ENCODE peak calls at places on chromosomes 6 and 20, in seven cellular contexts. R is ovary, B is SK-N-SH, A is H1, U is HepG2, O is tibial nerve, L is sigmoid colon. E is an unnamed sample.

GRCh38 chr6:168905451-168906090 is 348.1 kb downstream of the THBS2 start:
- DNase-seq in R (no peak), B (no peak), A (no peak), U (no peak), O (no peak), L (no peak), E (peak; percentile 39)

GRCh38 chr20:55004044-55004443 is 528.7 kb downstream of the DOK5 start:
- DNase-seq in R (no peak), B (peak; percentile 42), A (no peak), U (no peak), O (no peak), L (no peak), E (no peak)

GRCh38 chr20:8330785-8331699 is 199.0 kb downstream of the PLCB1 start:
- DNase-seq in R (no peak), B (no peak), A (no peak), U (peak; percentile 94), O (no peak), L (no peak), E (no peak)

GRCh38 chr20:33653218-33653899 is 8.8 kb upstream of the C20orf144 start:
- DNase-seq in R (peak; percentile 75), B (peak; percentile 88), A (peak; percentile 86), U (peak; percentile 75), O (peak; percentile 69), L (peak; percentile 85), E (peak; percentile 71)

GRCh38 chr6:149150999-149151398 is 166.5 kb upstream of the TAB2 start:
- DNase-seq in R (no peak), B (no peak), A (no peak), U (no peak), O (no peak), L (no peak), E (no peak)

GRCh38 chr6:387293-387694 is 4.3 kb upstream of the IRF4 start:
- DNase-seq in R (no peak), B (no peak), A (no peak), U (no peak), O (no peak), L (no peak), E (no peak)

GRCh38 chr20:35251613-35251940 is 25.1 kb downstream of the MMP24 start:
- DNase-seq in R (no peak), B (no peak), A (no peak), U (no peak), O (no peak), L (no peak), E (no peak)

GRCh38 chr6:39068391-39068790 is 19.8 kb downstream of the GLP1R start:
- DNase-seq in R (no peak), B (no peak), A (no peak), U (no peak), O (no peak), L (peak; percentile 15), E (no peak)

GRCh38 chr6:6717008-6717763 is 128.7 kb downstream of the LY86 start:
- DNase-seq in R (no peak), B (no peak), A (no peak), U (no peak), O (no peak), L (no peak), E (no peak)

GRCh38 chr20:17457064-17457463 is 74.1 kb downstream of the BFSP1 start:
- DNase-seq in R (no peak), B (no peak), A (no peak), U (no peak), O (no peak), L (no peak), E (no peak)

GRCh38 chr20:50893620-50894019 is 37.6 kb downstream of the ADNP start:
- DNase-seq in R (no peak), B (no peak), A (no peak), U (no peak), O (no peak), L (no peak), E (no peak)

GRCh38 chr6:124055986-124056385 is 252.3 kb downstream of the NKAIN2 start:
- DNase-seq in R (no peak), B (no peak), A (no peak), U (no peak), O (no peak), L (no peak), E (no peak)

DNA sequence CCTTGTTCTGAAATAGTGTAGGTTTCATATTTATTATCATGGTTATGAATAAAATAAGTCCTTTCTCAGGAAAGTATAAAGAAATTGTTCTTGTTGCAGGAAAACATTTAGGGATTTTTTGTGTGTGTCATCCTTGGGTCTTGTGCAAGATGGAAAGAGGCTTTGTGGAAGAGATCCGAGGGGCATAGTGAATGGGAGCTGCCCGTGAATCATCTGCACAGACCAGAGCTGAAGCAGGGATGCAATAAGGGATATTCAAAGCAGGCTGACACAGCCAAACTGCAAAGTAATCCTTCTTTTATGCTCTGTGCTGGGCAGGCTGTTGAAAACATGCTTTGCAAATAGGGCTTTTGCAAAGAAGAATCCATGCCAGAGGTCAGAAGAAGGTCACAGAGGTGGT is 237.4 kb downstream of the QKI start:
- DNase-seq in R (no peak), B (no peak), A (no peak), U (no peak), O (peak; percentile 31), L (no peak), E (no peak)
- TF ChIP-seq EP300 in R (no peak), B (no peak), A (no peak), U (no peak), O (no peak), L (no peak), E (no peak)

GRCh38 chr6:16437984-16438383 is 199.6 kb downstream of the GMPR start:
- DNase-seq in R (no peak), B (no peak), A (no peak), U (no peak), O (no peak), L (no peak), E (peak; percentile 34)
- H3K36me3 ChIP-seq in R (no peaks in the 10 kb centered on the region), B (no peaks in the 10 kb centered on the region), A (no peaks in the 10 kb centered on the region), U (peaks cover 3% of the 10 kb centered on the region), O (no peaks in the 10 kb centered on the region), L (no peaks in the 10 kb centered on the region), E (no peaks in the 10 kb centered on the region)

DNA sequence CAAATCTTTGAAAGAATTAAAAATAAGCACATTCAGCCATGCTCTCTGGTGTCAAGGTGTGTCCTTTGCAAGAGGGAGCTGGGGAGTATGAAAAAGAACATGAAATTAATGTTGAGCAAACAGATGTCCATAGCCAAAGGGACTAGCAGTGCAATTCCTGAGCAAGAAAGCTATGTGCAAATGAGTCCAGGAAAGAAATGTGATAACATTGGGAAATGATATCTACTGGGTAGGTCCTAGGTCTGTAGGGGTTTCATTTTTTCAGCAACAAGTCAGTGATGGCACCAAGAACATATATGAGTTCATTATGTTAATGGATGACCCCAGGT is 169.9 kb upstream of the PHACTR1 start:
- DNase-seq in R (no peak), B (no peak), A (no peak), U (no peak), O (peak; percentile 22), L (no peak), E (no peak)
- TF ChIP-seq EP300 in R (no peak), B (no peak), A (no peak), U (no peak), O (peak; percentile 89), L (no peak), E (no peak)

GRCh38 chr6:41688256-41688965 is 47.0 kb downstream of the TFEB start:
- DNase-seq in R (no peak), B (no peak), A (no peak), U (no peak), O (no peak), L (no peak), E (no peak)
- H3K36me3 ChIP-seq in R (no peaks in the 10 kb centered on the region), B (peaks cover 4% of the 10 kb centered on the region), A (no peaks in the 10 kb centered on the region), U (peaks cover 5% of the 10 kb centered on the region), O (peaks cover 10% of the 10 kb centered on the region), L (peaks cover 65% of the 10 kb centered on the region), E (peaks cover 72% of the 10 kb centered on the region)

E was measured in stomach.